ENCODE peak calls at places on chromosomes 12 and 14, in four cellular contexts. B is GM23338, V is esophagus squamous epithelium, I is keratinocyte. L is an unnamed sample.
A peak's percentile ranks its signal among the peaks of the same experiment; 100 is the strongest.

GRCh38 chr14:92906823-92907222 is 16.1 kb upstream of the CHGA start:
- DNase-seq in B (no peak), I (no peak), V (no peak), L (no peak)

GRCh38 chr12:111775205-111776193 is 8.8 kb downstream of the ALDH2 start:
- DNase-seq in V (no peak), B (no peak), I (no peak), L (peak; percentile 33)

GRCh38 chr12:110585231-110585799 is 2.2 kb upstream of the PPTC7 start:
- DNase-seq in I (no peak), B (peak; percentile 26), V (no peak), L (no peak)

GRCh38 chr12:97960741-97961608 is 498.4 kb downstream of the RMST start:
- DNase-seq in I (no peak), B (peak; percentile 81), V (no peak), L (no peak)

GRCh38 chr12:54021432-54022013 is 6.7 kb upstream of the HOXC6 start:
- DNase-seq in B (peak; percentile 86), V (no peak), I (no peak), L (no peak)

GRCh38 chr12:53757095-53757770 is 5.5 kb upstream of the CISTR start:
- DNase-seq in V (no peak), B (peak; percentile 96), I (no peak), L (no peak)

GRCh38 chr12:90484130-90484529 is 470.8 kb downstream of the CCER1 start:
- DNase-seq in I (no peak), V (no peak), B (no peak), L (no peak)

GRCh38 chr14:52835122-52835903 is 43.9 kb upstream of the GNPNAT1 start:
- DNase-seq in V (no peak), I (peak; percentile 44), B (peak; percentile 47), L (no peak)

GRCh38 chr14:46344327-46344937 is 307.1 kb downstream of the RPL10L start:
- DNase-seq in B (peak; percentile 75), V (no peak), I (no peak), L (no peak)

GRCh38 chr12:99752740-99753139 is 105.2 kb downstream of the GARIN6 start:
- DNase-seq in I (peak; percentile 28), B (no peak), V (no peak), L (no peak)

GRCh38 chr14:68499451-68499850 is 293.4 kb downstream of the ZFP36L1 start:
- DNase-seq in B (no peak), V (no peak), I (no peak), L (no peak)

GRCh38 chr14:68502196-68502595 is 290.7 kb downstream of the ZFP36L1 start:
- DNase-seq in V (no peak), B (no peak), I (no peak), L (no peak)

GRCh38 chr14:68503186-68503825 is 289.6 kb downstream of the ZFP36L1 start:
- DNase-seq in B (no peak), V (no peak), I (no peak), L (no peak)

GRCh38 chr14:68501171-68501570 is 291.7 kb downstream of the ZFP36L1 start:
- DNase-seq in I (no peak), B (no peak), V (no peak), L (no peak)

DNA sequence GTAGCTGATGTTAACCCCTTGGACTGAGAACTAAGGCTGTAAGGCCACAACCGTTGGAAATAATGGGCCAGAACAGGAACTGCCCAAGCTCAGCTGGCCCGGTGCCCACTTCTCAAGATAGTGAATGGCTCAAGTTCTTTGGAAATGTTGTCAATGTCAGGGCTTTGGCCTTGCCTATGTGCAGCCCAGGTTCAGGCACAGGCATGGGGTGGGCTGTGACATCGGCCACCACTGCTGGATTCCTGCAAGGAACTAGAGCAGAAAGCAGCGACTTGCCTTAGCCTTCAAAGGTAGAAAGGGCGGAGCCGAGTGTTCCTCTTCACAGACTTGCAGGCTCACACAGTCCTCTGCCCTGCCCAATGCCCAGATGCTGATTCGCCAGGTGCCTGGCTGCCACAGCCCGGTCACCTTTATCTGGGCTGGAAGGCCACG is 291.2 kb downstream of the ZFP36L1 start:
- DNase-seq in I (no peak), V (no peak), B (no peak), L (no peak)
- H3K4me3 ChIP-seq in I (no peak overlapping the region), V (no peak overlapping the region), B (no peak overlapping the region), L (no peak overlapping the region)

GRCh38 chr12:4417471-4417870 is 28.1 kb downstream of the FGF6 start:
- DNase-seq in V (no peak), B (peak; percentile 23), I (no peak), L (no peak)
- H3K27me3 ChIP-seq in V (no peaks in the 10 kb centered on the region), B (no peaks in the 10 kb centered on the region), I (peaks cover 26% of the 10 kb centered on the region), L (peaks cover 7% of the 10 kb centered on the region)

DNA sequence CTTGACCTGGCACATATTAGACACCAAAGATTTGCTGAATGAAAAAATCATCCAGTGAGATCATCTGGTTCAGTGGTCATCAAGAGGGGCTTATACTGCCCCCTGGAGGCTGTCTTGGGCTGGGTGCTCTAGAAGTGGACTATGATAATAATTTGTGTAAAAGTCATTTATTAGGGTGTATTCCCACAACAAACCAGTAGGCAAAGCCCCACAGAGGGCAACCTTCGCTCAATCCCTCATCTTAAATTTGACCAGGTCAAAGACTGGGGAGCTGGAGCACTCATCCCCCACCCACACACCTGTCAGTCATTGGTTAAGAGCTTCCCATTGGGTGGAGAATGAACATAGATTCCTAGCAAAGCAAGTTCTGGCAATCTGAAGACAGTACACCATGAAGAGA is 20.0 kb upstream of the FICD start:
- DNase-seq in I (no peak), V (no peak), B (peak; percentile 86), L (no peak)
- TF ChIP-seq CTCF in I (peak; percentile 72), V (peak; percentile 33), B (peak; percentile 99), L (peak; percentile 43)

GRCh38 chr12:118370601-118371000 is 2.1 kb downstream of the TAOK3 start:
- DNase-seq in B (no peak), I (no peak), V (no peak), L (no peak)
- H3K4me3 ChIP-seq in B (peak overlapping the region; percentile 95), I (peak overlapping the region; percentile 87), V (peak overlapping the region; percentile 93), L (peak overlapping the region; percentile 93)

DNA sequence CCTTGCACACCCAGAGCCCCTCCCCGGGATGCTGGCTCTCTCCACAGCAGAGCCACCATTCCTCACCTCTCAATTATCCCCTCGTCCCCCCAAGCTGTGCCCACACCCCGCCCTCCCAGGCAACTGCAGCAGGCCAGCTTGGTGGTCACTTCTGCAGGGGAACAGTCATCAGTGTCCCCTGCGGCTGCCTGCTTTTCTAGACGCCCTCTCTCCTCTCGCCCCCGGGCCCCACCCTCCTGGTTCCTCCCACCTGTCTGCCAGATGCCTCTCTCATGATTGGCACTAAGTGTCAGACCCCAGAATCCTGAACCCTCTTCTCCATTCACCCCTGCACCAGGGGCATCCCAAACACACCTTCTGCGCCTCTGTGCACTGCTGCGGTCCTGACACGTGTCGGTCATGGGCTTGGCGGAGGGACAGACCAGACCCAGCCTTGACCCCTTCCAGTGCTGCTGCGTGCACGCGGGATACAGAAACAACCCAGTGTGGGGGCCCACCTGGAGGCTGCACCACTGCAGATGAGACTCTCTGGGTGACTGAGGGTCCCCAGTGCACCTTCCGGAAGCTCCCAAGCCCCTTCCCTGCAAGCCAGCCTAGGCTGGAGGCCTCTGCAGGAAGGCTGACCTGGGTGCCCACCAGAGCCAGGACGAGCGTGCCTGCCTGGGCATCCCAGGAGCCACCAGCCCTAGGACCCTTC is 99.5 kb downstream of the SETD3 start:
- DNase-seq in B (no peak), V (no peak), I (no peak), L (no peak)
- H3K27me3 ChIP-seq in B (no peaks in the 10 kb centered on the region), V (no peaks in the 10 kb centered on the region), I (peaks cover 16% of the 10 kb centered on the region), L (peaks cover 9% of the 10 kb centered on the region)

GRCh38 chr12:114369088-114369487 is 36.9 kb downstream of the TBX5 start:
- DNase-seq in I (no peak), V (no peak), B (no peak), L (no peak)

GRCh38 chr12:114368685-114369084 is 37.3 kb downstream of the TBX5 start:
- DNase-seq in V (no peak), B (no peak), I (no peak), L (no peak)

GRCh38 chr12:114371250-114371649 is 34.7 kb downstream of the TBX5 start:
- DNase-seq in V (no peak), B (peak; percentile 21), I (no peak), L (no peak)

DNA sequence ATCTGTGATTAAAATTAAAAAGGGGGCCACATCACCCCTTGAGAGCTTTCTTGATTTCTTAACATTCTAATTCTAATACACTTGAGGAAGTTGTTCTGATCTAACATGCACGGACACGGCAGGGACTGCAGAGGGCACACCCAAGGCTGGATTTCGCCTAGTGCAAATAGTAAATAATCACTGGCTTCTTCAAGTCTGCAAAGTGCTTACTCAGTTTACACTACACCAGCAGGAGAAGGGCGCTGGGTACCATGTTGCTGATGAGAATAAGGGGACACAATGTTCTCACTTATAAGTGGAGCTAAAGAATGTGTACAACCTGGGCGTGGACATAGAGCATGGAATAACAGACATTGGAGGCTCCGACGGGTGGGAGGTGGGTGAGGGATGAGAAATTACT is 34.2 kb downstream of the TBX5 start:
- DNase-seq in B (no peak), V (no peak), I (no peak), L (no peak)
- TF ChIP-seq CTCF in B (no peak), V (no peak), I (no peak), L (no peak)

DNA sequence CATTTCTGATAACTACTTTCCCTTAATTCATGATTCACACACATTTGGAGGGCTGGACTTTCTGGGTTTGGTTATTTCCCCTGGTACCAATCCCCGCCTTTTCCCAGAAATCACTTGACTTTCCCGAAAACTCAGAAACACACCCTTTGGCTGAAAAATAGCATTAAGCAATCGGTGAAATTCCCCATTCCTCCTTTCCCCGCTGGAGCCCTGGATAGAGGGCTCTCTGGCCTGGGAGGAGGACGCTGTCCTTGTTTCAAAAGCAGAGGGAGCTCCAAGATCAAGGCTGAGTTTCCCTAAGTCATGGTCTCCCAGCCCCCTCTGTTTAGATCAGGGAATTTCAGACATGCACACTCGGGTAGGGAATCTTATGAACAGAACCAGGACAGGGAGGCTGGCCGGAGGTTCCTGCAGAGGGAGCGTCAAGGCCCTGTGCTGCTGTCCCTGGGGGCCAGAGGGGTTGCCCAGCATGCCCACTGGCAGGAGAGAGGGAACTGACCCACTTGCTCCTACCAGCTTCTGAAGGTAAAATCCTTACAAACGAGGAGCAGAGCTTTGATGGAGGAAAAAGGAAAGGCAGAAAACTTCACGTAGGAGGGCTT is at the start of gene C1S:
- DNase-seq in V (no peak), I (no peak), B (peak; percentile 84), L (peak; percentile 97)
- H3K4me3 ChIP-seq in V (peak within 1 kb of the TSS; percentile 41), I (no peak within 1 kb of the TSS), B (peak within 1 kb of the TSS; percentile 14), L (peak within 1 kb of the TSS; percentile 43)

GRCh38 chr12:117360551-117361311 is 695 bp downstream of the NOS1 start:
- DNase-seq in I (no peak), B (peak; percentile 70), V (no peak), L (no peak)
- H3K27me3 ChIP-seq in I (peaks cover 4% of the 10 kb centered on the region), B (peaks cover 73% of the 10 kb centered on the region), V (no peaks in the 10 kb centered on the region), L (peaks cover 13% of the 10 kb centered on the region)

GRCh38 chr14:22122227-22123187 is 448.9 kb upstream of the OR4E1 start:
- DNase-seq in I (no peak), B (peak; percentile 59), V (no peak), L (no peak)
- TF ChIP-seq CTCF in I (no peak), B (peak; percentile 55), V (no peak), L (no peak)

DNA sequence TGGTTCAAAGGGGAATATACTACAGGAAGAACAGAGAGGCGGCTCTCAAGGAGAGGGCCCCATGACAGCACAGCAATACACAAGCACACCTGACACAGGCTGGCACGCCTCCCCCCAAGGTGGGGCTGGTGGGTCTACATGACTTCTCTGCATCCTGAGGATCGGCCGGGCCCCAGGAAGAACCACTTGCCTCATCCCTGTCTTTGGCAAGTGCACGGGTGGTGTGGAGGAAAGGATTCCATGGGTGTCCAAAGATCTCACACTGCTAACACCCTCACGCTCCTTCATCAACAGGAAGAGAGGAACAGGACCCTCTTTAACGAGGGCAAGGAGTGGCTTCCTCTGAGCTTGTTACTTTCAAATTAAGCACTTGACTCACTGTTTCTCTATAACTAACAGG is 7.3 kb downstream of the VAMP1 start:
- DNase-seq in I (no peak), B (no peak), V (no peak), L (no peak)
- H3K4me3 ChIP-seq in I (no peak overlapping the region), B (no peak overlapping the region), V (no peak overlapping the region), L (no peak overlapping the region)

L was measured in BJ.